ENCODE peak calls at places on chromosomes 3 and 15, in four cellular contexts. C, A, L and J are unnamed samples.

GRCh38 chr3:149969110-149969944 is 1.4 kb downstream of the PFN2 start:
- DNase-seq in C (peak), A (peak), L (peak), J (no peak)

GRCh38 chr3:94101860-94102259 is 39.0 kb downstream of the NSUN3 start:
- DNase-seq in C (peak), A (no peak), L (peak), J (no peak)

GRCh38 chr15:44813231-44813630 is 76.9 kb downstream of the TRIM69 start:
- DNase-seq in C (no peak), A (no peak), L (no peak), J (no peak)

GRCh38 chr3:108134555-108134880 is 43.7 kb upstream of the CD47 start:
- DNase-seq in C (no peak), A (no peak), L (no peak), J (no peak)

GRCh38 chr3:73094127-73094526 is 32.7 kb downstream of the EBLN2 start:
- DNase-seq in C (no peak), A (peak), L (peak), J (no peak)

GRCh38 chr15:71515375-71516186 is 294.8 kb upstream of the NR2E3 start:
- DNase-seq in C (no peak), A (no peak), L (no peak), J (no peak)

GRCh38 chr15:98581715-98582114 is 66.6 kb upstream of the IGF1R start:
- DNase-seq in C (no peak), A (no peak), L (no peak), J (no peak)

GRCh38 chr3:21944251-21944650 is 193.2 kb upstream of the ZNF385D start:
- DNase-seq in C (peak), A (no peak), L (no peak), J (no peak)

GRCh38 chr3:192772495-192772894 is 45.2 kb upstream of the FGF12 start:
- DNase-seq in C (peak), A (no peak), L (peak), J (no peak)

GRCh38 chr15:79035111-79035601 is 55.4 kb downstream of the RASGRF1 start:
- DNase-seq in C (no peak), A (no peak), L (no peak), J (no peak)

GRCh38 chr15:40955141-40955903 is 2.1 kb downstream of the CHAC1 start:
- DNase-seq in C (no peak), A (no peak), L (no peak), J (no peak)

GRCh38 chr3:171282041-171282440 is 178.2 kb downstream of the TNIK start:
- DNase-seq in C (peak), A (no peak), L (no peak), J (no peak)
- H3K27ac ChIP-seq in C (no peak), A (no peak), L (no peak), J (no peak)

GRCh38 chr3:101725890-101726275 is 1.5 kb downstream of the CEP97 start:
- DNase-seq in C (no peak), A (no peak), L (no peak), J (no peak)

GRCh38 chr3:101722394-101723173 is 1.8 kb upstream of the CEP97 start:
- DNase-seq in C (no peak), A (no peak), L (no peak), J (peak)

GRCh38 chr3:101721650-101721917 is 2.8 kb upstream of the CEP97 start:
- DNase-seq in C (no peak), A (no peak), L (no peak), J (no peak)

GRCh38 chr3:101725192-101725889 is 927 bp downstream of the CEP97 start:
- DNase-seq in C (peak), A (peak), L (no peak), J (no peak)

GRCh38 chr3:101724329-101725191 is at the start of gene CEP97:
- DNase-seq in C (peak), A (peak), L (peak), J (peak)
- H3K27ac ChIP-seq in C (peak), A (peak), L (peak), J (peak)

DNA sequence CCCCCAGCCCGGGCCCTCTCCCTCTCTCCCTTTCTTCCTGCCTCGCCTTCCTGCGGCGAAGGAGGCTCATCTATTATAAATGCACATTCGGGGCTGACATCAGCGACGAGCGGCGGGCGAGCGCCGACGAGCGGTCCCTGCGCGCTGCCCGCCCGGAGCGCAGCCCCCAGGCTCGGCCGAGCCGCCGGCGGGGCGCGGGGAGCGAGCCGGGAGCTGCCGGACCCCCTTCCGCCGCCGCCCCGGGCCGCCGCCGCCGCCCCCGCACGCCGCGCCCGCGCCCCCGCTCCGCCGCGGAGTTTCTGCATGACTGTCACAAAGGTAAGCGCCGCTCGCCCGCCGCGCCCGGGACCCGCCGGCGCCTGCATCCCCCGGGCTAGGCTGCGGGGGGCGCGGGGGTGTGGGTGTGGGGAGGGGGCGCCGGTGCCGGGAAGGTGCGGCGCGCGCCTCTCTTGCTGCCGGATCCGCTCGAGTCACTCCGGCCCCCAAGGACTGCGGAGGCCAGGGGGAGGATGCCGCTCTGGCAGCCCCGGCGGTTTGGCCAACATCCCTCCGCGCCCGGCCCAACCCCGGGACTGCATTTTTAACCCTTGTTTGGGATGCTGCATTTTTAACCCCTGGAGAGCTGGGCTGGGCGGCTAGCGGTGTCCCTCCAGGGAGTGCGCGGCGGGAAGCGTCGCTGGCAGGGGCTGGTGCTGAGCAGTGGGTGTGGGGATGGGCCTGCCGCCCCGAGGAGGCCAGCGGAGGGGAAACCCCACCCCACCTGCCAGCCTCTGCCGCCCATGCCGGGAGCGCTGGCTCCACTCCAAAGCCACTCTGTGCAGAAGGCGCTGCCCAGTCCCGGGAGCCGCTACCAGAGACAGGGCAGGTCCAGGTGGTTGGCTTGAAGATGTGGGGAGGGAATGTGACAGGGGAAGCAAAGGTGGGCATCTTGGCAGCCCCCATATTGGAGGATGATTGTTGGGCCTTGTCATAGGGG is at the start of gene CORO2B:
- DNase-seq in C (peak), A (peak), L (no peak), J (no peak)
- H3K27ac ChIP-seq in C (no peak), A (peak), L (peak), J (no peak)

GRCh38 chr3:24137354-24137753 is 192.3 kb downstream of the NR1D2 start:
- DNase-seq in C (no peak), A (no peak), L (no peak), J (no peak)

GRCh38 chr3:24135280-24135679 is 190.2 kb downstream of the NR1D2 start:
- DNase-seq in C (peak), A (no peak), L (no peak), J (no peak)

GRCh38 chr3:24136624-24137310 is 191.7 kb downstream of the NR1D2 start:
- DNase-seq in C (no peak), A (no peak), L (no peak), J (no peak)

GRCh38 chr3:24133441-24133840 is 188.4 kb downstream of the NR1D2 start:
- DNase-seq in C (no peak), A (no peak), L (no peak), J (no peak)

GRCh38 chr3:24133942-24134341 is 188.9 kb downstream of the NR1D2 start:
- DNase-seq in C (no peak), A (no peak), L (no peak), J (no peak)
- H3K27ac ChIP-seq in C (no peak), A (no peak), L (no peak), J (no peak)

GRCh38 chr3:103218146-103218545 is 783.3 kb downstream of the ZPLD1 start:
- DNase-seq in C (no peak), A (no peak), L (no peak), J (no peak)
- H3K27ac ChIP-seq in C (no peak), A (no peak), L (no peak), J (no peak)

DNA sequence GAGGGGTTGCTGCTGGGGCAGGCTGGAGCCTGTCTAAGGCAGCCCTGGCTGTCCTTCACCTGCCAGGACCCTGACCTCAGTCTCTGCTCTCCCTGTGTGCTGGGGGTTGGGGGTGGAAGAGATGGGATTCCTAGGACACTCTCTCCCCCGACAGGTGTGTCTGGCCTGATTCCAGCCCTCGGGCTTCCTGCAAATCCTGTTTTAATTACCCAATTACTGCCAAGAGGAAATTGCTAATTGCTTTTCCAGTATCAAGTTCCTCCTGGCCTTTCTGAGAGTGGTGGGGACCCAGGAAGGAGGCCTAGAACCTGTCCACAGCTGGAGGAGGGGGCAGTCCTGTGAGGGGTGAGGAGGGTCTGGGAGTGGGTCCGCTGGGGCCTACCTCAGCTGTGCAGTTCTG is 15.8 kb downstream of the PLXNA1 start:
- DNase-seq in C (no peak), A (no peak), L (no peak), J (no peak)
- H3K27ac ChIP-seq in C (no peak), A (no peak), L (no peak), J (no peak)

DNA sequence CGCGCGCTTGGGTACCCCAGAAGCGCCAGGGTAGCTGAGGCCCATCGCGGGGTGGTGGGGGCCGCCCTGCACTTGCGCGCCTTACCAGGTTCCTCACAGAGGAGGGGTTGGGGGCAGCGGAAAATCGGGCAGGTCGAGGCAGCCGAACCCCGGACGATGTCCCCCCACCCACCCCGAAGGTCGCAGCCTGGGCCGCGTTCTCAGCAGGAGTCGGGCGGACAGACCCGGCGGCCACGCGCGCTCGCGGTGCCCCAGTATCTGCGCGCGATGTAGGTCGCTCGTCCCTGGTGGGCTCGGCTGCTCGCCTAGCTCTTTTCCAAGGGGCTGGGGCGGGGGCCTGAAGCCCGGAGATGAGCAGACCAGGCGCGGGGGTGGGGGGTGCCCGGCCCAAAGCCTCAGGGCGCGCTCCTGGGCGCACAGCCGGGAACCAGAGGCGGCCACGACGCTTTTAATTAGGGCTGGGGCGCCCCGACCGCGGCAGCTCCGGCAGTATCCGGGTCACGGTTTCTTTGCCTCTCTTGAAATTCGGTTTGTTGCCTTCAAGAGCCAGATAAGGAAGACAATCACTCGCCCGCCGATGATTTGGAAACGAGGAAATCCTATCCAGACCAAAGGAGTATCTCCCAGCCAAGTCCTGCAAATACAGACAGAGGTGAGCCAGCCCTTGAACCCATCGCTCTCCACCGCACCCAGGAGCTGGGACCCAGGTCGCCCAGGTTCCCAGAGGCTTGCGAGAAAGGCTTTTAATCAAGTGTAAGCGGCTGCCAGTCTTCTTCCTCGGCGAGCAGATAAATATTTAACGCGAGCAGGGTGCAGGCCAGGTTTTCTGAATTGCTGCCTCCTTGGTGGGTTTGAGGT is 4.6 kb downstream of the SKOR1 start:
- DNase-seq in C (no peak), A (no peak), L (no peak), J (no peak)
- H3K27ac ChIP-seq in C (no peak), A (no peak), L (no peak), J (no peak)

DNA sequence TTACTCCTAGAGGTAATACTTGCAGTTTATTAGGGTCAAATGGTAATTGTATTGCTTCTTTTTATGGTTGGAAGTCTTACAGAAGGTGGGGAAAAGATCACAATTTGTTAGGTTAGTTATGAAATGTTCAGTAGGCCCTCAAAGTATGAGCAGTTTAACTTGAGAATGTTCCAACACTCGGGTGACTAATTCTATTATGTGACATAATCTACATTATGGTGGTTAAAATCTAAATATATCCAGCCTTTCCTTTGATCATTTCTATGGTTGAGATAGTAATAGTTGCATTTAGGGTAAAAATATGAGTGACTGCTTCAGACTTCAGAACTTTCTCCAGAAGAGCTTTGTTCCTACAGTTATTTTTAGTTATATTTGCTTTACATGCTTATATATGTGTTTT is 19.6 kb upstream of the FBXO22 start:
- DNase-seq in C (peak), A (no peak), L (no peak), J (no peak)
- H3K27ac ChIP-seq in C (no peak), A (no peak), L (no peak), J (no peak)